ENCODE peak calls at places on chromosomes 13 and 19, in six cellular contexts. I is tibial artery; J is heart left ventricle; B is ovary; S is effector memory CD4-positive, alpha-beta T cell; T is H9. V is an unnamed sample.

GRCh38 chr13:48478401-48478800 is 54.5 kb downstream of the RCBTB2 start:
- DNase-seq in I (no peak), J (no peak), B (no peak), S (no peak), T (no peak), V (no peak)

GRCh38 chr13:71242191-71242590 is 624.8 kb downstream of the DACH1 start:
- DNase-seq in I (no peak), J (no peak), B (no peak), S (no peak), T (no peak), V (no peak)

GRCh38 chr19:45884682-45885555 is 1.0 kb downstream of the IRF2BP1 start:
- DNase-seq in I (no peak), J (no peak), B (peak), S (no peak), T (peak), V (no peak)

GRCh38 chr13:31012285-31013024 is 80.0 kb downstream of the TEX26 start:
- DNase-seq in I (no peak), J (no peak), B (no peak), S (no peak), T (peak), V (no peak)

GRCh38 chr19:39599116-39599515 is 3.2 kb upstream of the LGALS13 start:
- DNase-seq in I (no peak), J (no peak), B (no peak), S (no peak), T (no peak), V (no peak)

GRCh38 chr13:95269756-95270155 is 31.5 kb downstream of the ABCC4 start:
- DNase-seq in I (no peak), J (no peak), B (no peak), S (no peak), T (no peak), V (no peak)

GRCh38 chr19:6739390-6739883 is at the start of gene TRIP10:
- DNase-seq in I (peak), J (peak), B (peak), S (peak), T (peak), V (peak)

GRCh38 chr13:64538711-64539110 is 2691.4 kb downstream of the PCDH9 start:
- DNase-seq in I (no peak), J (no peak), B (no peak), S (no peak), T (no peak), V (no peak)

GRCh38 chr13:45468676-45469075 is 3.9 kb downstream of the COG3 start:
- DNase-seq in I (no peak), J (no peak), B (no peak), S (no peak), T (no peak), V (no peak)

GRCh38 chr19:15199652-15200574 is 882 bp downstream of the NOTCH3 start:
- DNase-seq in I (peak), J (no peak), B (no peak), S (no peak), T (peak), V (no peak)

GRCh38 chr19:36771275-36772231 is 1.1 kb downstream of the ZNF850 start:
- DNase-seq in I (peak), J (peak), B (peak), S (no peak), T (peak), V (no peak)

GRCh38 chr13:94173312-94173854 is 306.1 kb downstream of the DCT start:
- DNase-seq in I (no peak), J (no peak), B (no peak), S (no peak), T (no peak), V (no peak)

GRCh38 chr19:7257148-7258041 is 36.8 kb downstream of the INSR start:
- DNase-seq in I (no peak), J (no peak), B (peak), S (no peak), T (no peak), V (no peak)

GRCh38 chr19:38513762-38514167 is 80.3 kb downstream of the RYR1 start:
- DNase-seq in I (no peak), J (no peak), B (no peak), S (no peak), T (no peak), V (no peak)

GRCh38 chr13:53250272-53250875 is 221.8 kb downstream of the OLFM4 start:
- DNase-seq in I (no peak), J (no peak), B (no peak), S (no peak), T (no peak), V (no peak)

GRCh38 chr13:44748439-44748838 is 172.3 kb upstream of the TSC22D1 start:
- DNase-seq in I (no peak), J (no peak), B (no peak), S (no peak), T (no peak), V (no peak)

GRCh38 chr19:51070334-51070886 is 5.5 kb upstream of the KLK13 start:
- DNase-seq in I (no peak), J (no peak), B (no peak), S (no peak), T (no peak), V (no peak)

GRCh38 chr19:45739498-45740439 is 6.5 kb downstream of the MEIOSIN start:
- DNase-seq in I (no peak), J (no peak), B (no peak), S (no peak), T (no peak), V (no peak)

GRCh38 chr13:37747071-37747612 is 122.4 kb downstream of the TRPC4 start:
- DNase-seq in I (no peak), J (no peak), B (no peak), S (no peak), T (no peak), V (no peak)

GRCh38 chr19:1942078-1942933 is 1.3 kb downstream of the CSNK1G2 start:
- DNase-seq in I (peak), J (peak), B (peak), S (peak), T (peak), V (peak)

GRCh38 chr19:4060621-4061177 is 6.0 kb downstream of the ZBTB7A start:
- DNase-seq in I (no peak), J (no peak), B (peak), S (no peak), T (no peak), V (no peak)
- H3K27ac ChIP-seq in I (peak), J (peak), B (peak), S (peak), T (no peak), V (peak)

GRCh38 chr13:23793711-23794110 is 95.5 kb downstream of the MIPEP start:
- DNase-seq in I (no peak), J (no peak), B (no peak), S (no peak), T (no peak), V (no peak)
- H3K27ac ChIP-seq in I (peak), J (no peak), B (no peak), S (no peak), T (no peak), V (no peak)

GRCh38 chr19:10452726-10453620 is 32.6 kb downstream of the PDE4A start:
- DNase-seq in I (no peak), J (no peak), B (no peak), S (no peak), T (no peak), V (no peak)

GRCh38 chr19:10450191-10450852 is 30.0 kb downstream of the PDE4A start:
- DNase-seq in I (no peak), J (no peak), B (no peak), S (no peak), T (no peak), V (no peak)

GRCh38 chr19:10450853-10451609 is 30.7 kb downstream of the PDE4A start:
- DNase-seq in I (no peak), J (no peak), B (no peak), S (no peak), T (peak), V (no peak)

GRCh38 chr19:10453852-10454251 is 33.5 kb downstream of the PDE4A start:
- DNase-seq in I (no peak), J (no peak), B (no peak), S (no peak), T (no peak), V (no peak)

GRCh38 chr19:10449037-10449436 is 28.7 kb downstream of the PDE4A start:
- DNase-seq in I (no peak), J (no peak), B (no peak), S (no peak), T (no peak), V (no peak)
- H3K27ac ChIP-seq in I (no peak), J (no peak), B (no peak), S (no peak), T (no peak), V (no peak)

GRCh38 chr13:113641426-113641825 is 16.6 kb downstream of the ATP4B start:
- DNase-seq in I (peak), J (no peak), B (no peak), S (no peak), T (no peak), V (no peak)
- H3K27ac ChIP-seq in I (no peak), J (no peak), B (no peak), S (no peak), T (no peak), V (no peak)

DNA sequence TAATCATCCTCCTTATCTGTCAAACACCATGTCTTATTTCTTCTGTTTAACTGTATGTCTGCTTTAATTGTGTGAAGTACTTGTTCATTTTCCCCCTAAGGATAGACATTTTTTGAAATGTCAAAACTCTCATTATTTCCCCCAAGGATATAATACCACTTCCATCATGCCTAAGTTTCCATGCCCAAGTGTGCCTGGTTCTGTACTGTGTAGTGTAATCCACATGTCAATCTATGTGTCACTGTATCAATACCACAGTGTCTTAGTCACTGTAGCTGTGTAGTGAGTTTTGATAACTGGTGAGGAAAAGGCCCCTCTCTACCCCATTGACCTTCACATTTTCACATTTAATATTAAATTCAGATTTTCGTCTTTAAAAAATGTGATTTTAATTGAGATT is 1265.5 kb downstream of the PCDH9 start:
- DNase-seq in I (no peak), J (no peak), B (no peak), S (no peak), T (no peak), V (no peak)
- H3K27ac ChIP-seq in I (no peak), J (no peak), B (no peak), S (no peak), T (no peak), V (no peak)

GRCh38 chr13:110344320-110344719 is 37.2 kb downstream of the COL4A2 start:
- DNase-seq in I (no peak), J (no peak), B (no peak), S (no peak), T (no peak), V (no peak)

GRCh38 chr13:110341445-110342247 is 34.6 kb downstream of the COL4A2 start:
- DNase-seq in I (peak), J (no peak), B (peak), S (no peak), T (no peak), V (no peak)

GRCh38 chr13:110345266-110345665 is 38.2 kb downstream of the COL4A2 start:
- DNase-seq in I (no peak), J (no peak), B (no peak), S (no peak), T (no peak), V (no peak)

GRCh38 chr13:110342474-110342873 is 35.4 kb downstream of the COL4A2 start:
- DNase-seq in I (peak), J (no peak), B (no peak), S (no peak), T (no peak), V (no peak)

GRCh38 chr13:110343241-110343865 is 36.3 kb downstream of the COL4A2 start:
- DNase-seq in I (peak), J (no peak), B (no peak), S (no peak), T (no peak), V (no peak)
- H3K27ac ChIP-seq in I (peak), J (peak), B (no peak), S (no peak), T (no peak), V (no peak)

DNA sequence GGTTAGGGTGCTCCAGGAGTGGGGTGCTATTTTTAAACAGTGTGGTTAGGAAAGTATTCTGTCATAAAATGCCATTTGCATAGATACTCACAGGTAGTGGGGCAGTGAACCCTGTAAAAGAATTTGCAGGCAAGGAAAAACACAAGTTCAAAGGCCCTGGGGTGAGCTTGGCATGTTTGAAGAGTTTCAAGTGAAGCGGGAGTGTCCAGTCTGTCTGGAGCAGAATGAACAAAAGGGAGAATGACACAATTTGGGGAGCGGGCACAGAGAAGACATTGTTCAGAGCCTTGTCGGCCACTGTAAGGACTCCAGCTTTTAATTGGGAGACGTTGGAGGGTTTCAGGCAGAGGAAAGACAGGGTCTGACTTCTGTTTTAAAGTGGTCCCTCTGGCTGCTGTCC is 2.8 kb downstream of the GRWD1 start:
- DNase-seq in I (no peak), J (no peak), B (no peak), S (no peak), T (no peak), V (no peak)
- H3K27ac ChIP-seq in I (no peak), J (no peak), B (no peak), S (no peak), T (no peak), V (no peak)

DNA sequence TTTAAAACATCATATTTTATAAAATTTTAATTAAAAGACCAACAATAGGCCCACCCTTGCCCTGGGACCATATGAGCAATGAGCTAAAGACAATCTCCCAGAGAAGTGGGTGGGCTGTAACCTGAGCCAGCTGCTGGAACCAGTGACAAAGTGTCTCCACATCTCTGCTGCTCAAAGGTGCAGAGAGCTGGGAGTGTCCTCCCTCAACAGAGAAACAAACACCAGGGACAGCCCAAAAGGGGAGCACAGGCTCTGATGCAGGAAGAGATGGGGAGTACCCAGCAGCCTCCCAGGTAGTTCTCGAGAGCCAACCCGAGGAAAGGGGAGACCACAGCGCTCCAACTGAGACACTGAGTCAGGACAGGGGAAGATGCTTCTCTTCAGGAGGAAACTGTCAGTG is 39.1 kb downstream of the DOCK9 start:
- DNase-seq in I (no peak), J (no peak), B (no peak), S (no peak), T (peak), V (no peak)
- H3K27ac ChIP-seq in I (no peak), J (peak), B (no peak), S (no peak), T (no peak), V (no peak)

GRCh38 chr19:42251572-42251990 is 3.3 kb downstream of the ERF start:
- DNase-seq in I (no peak), J (no peak), B (peak), S (no peak), T (no peak), V (no peak)
- H3K27ac ChIP-seq in I (peak), J (peak), B (peak), S (no peak), T (no peak), V (peak)